ENCODE peak calls at places on chromosome 1, in four cellular contexts. X is mucosa of descending colon, W is ovary, Y is kidney. F is an unnamed sample.

GRCh38 chr1:58496042-58496441 is 50.5 kb downstream of the OMA1 start:
- DNase-seq in X (no peak), W (no peak), Y (no peak), F (no peak)

GRCh38 chr1:169048043-169048442 is 58.4 kb upstream of the ATP1B1 start:
- DNase-seq in X (peak; percentile 42), Y (no peak), W (no peak), F (no peak)

GRCh38 chr1:170555370-170555769 is 23.4 kb downstream of the GORAB start:
- DNase-seq in Y (no peak), W (no peak), X (no peak), F (no peak)

GRCh38 chr1:51131185-51131584 is 29.2 kb downstream of the C1orf185 start:
- DNase-seq in W (no peak), X (no peak), Y (no peak), F (no peak)

GRCh38 chr1:30329802-30330557 is 393.4 kb downstream of the MATN1 start:
- DNase-seq in W (no peak), X (no peak), Y (no peak), F (no peak)

GRCh38 chr1:167182571-167183320 is 37.9 kb upstream of the POU2F1 start:
- DNase-seq in X (no peak), Y (no peak), W (no peak), F (no peak)

GRCh38 chr1:224734261-224734935 is 118.3 kb downstream of the CNIH3 start:
- DNase-seq in Y (no peak), W (no peak), X (no peak), F (no peak)

GRCh38 chr1:88311907-88312306 is 372.2 kb upstream of the PKN2 start:
- DNase-seq in Y (no peak), W (no peak), X (no peak), F (no peak)

GRCh38 chr1:160371346-160371631 is 4.4 kb downstream of the NHLH1 start:
- DNase-seq in W (no peak), Y (no peak), X (no peak), F (no peak)

GRCh38 chr1:147892731-147893214 is 9.8 kb upstream of the GJA8 start:
- DNase-seq in Y (no peak), X (no peak), W (peak; percentile 28), F (peak; percentile 49)

GRCh38 chr1:184485731-184486723 is 99.2 kb downstream of the C1orf21 start:
- DNase-seq in Y (no peak), W (no peak), X (no peak), F (no peak)

GRCh38 chr1:201598396-201598795 is 59.5 kb downstream of the NAV1 start:
- DNase-seq in Y (no peak), W (no peak), X (no peak), F (no peak)

GRCh38 chr1:112707217-112708001 is 482 bp upstream of the RHOC start:
- DNase-seq in W (peak; percentile 92), X (peak; percentile 92), Y (peak; percentile 95), F (peak; percentile 93)

GRCh38 chr1:145975216-145975615 is 10.7 kb downstream of the POLR3GL start:
- DNase-seq in W (peak; percentile 17), Y (no peak), X (no peak), F (no peak)

GRCh38 chr1:222918746-222919477 is 104.1 kb downstream of the DISP1 start:
- DNase-seq in W (no peak), Y (no peak), X (no peak), F (peak; percentile 56)

GRCh38 chr1:207872655-207873054 is 38.3 kb downstream of the CD34 start:
- DNase-seq in W (no peak), X (no peak), Y (no peak), F (no peak)

GRCh38 chr1:173478099-173478555 is 992 bp downstream of the PRDX6 start:
- DNase-seq in W (peak; percentile 60), X (peak; percentile 43), Y (peak; percentile 74), F (peak; percentile 91)

GRCh38 chr1:161131721-161132409 is 602 bp downstream of the DEDD start:
- DNase-seq in W (peak; percentile 30), X (no peak), Y (no peak), F (peak; percentile 42)

GRCh38 chr1:202213361-202214088 is 19.9 kb downstream of the LGR6 start:
- DNase-seq in W (no peak), Y (no peak), X (no peak), F (no peak)

GRCh38 chr1:240968864-240969263 is 356.9 kb upstream of the GREM2 start:
- DNase-seq in Y (no peak), W (no peak), X (no peak), F (no peak)

GRCh38 chr1:216937491-216937890 is 214.3 kb upstream of the ESRRG start:
- DNase-seq in X (no peak), W (no peak), Y (no peak), F (no peak)

GRCh38 chr1:28358701-28359100 is 10.8 kb upstream of the PHACTR4 start:
- DNase-seq in X (no peak), W (no peak), Y (no peak), F (no peak)

GRCh38 chr1:155044812-155045690 is 6.1 kb upstream of the ADAM15 start:
- DNase-seq in X (peak; percentile 82), W (peak; percentile 61), Y (peak; percentile 90), F (peak; percentile 85)

GRCh38 chr1:63975447-63975846 is 201.6 kb downstream of the ROR1 start:
- DNase-seq in W (no peak), X (no peak), Y (no peak), F (no peak)

GRCh38 chr1:161816201-161816600 is 50.1 kb downstream of the ATF6 start:
- DNase-seq in X (no peak), Y (no peak), W (no peak), F (no peak)

GRCh38 chr1:24770891-24771290 is 25.6 kb downstream of the CLIC4 start:
- DNase-seq in Y (no peak), X (no peak), W (no peak), F (no peak)

GRCh38 chr1:212106286-212106792 is 70.8 kb downstream of the DTL start:
- DNase-seq in X (no peak), Y (no peak), W (no peak), F (no peak)

DNA sequence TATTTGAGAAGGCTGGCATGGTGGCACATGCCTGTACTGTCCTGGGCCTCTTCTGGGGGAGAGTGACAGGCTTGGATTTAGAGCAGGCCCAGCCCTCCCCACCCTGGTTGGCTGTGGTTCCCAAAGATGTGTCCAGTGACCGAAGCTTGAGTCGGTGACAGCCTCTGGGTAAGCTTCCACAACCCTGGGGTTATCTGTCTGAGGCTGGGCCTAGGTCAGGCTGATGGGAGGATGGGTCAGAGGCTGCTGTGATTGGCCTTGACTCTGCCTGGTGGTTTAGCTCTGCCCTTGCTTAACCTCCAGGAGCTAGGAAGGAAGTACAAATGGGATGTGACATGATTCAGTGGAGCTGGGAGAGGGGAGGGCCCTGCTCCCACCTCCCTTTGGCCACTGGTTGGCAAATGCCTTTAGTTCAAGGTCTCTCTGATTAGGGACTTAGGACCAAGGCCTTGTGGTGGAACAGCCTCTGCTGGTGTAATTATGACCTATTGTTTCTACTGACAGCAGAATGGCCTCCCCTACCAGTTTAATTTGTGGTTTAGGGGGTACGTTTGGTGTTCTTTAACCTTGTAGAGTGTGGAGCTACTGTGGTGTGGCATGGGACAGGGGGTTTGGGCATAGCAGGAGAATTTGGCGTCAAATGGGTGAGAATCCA is 16.6 kb downstream of the NUDC start:
- DNase-seq in Y (no peak), W (no peak), X (no peak), F (no peak)
- H3K36me3 ChIP-seq in Y (peaks cover 12% of the 10 kb centered on the region), W (no peaks in the 10 kb centered on the region), X (peaks cover 15% of the 10 kb centered on the region), F (no peaks in the 10 kb centered on the region)

DNA sequence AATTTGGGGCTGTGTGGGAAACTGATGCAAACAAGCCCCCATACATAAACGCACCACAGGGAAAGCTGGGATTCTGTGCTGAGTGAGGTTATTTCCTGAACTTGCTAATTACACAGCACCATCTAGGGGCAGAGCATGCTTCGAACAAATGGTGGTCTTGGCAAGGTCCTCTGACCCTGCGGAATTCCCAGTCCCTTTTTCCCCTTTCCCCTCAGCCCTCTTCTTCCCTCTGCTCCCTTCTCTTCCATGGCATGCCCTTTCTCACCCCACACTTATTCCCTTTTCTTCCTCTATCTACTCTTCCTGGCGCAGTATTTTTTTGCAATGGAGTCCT is 134.5 kb upstream of the VANGL1 start:
- DNase-seq in W (peak; percentile 38), Y (no peak), X (no peak), F (no peak)
- TF ChIP-seq CTCF in W (peak; percentile 16), Y (peak; percentile 32), X (no peak), F (no peak)

GRCh38 chr1:153768316-153769126 is 6.7 kb upstream of the SLC27A3 start:
- DNase-seq in W (no peak), Y (no peak), X (no peak), F (no peak)
- H3K36me3 ChIP-seq in W (no peaks in the 10 kb centered on the region), Y (peaks cover 32% of the 10 kb centered on the region), X (no peaks in the 10 kb centered on the region), F (no peaks in the 10 kb centered on the region)

GRCh38 chr1:6513296-6513928 is 21.9 kb upstream of the PLEKHG5 start:
- DNase-seq in X (no peak), Y (peak; percentile 56), W (no peak), F (no peak)
- TF ChIP-seq CTCF in X (no peak), Y (no peak), W (no peak), F (no peak)

GRCh38 chr1:203823306-203823705 is 27.9 kb downstream of the ZBED6 start:
- DNase-seq in W (no peak), X (no peak), Y (no peak), F (no peak)

GRCh38 chr1:203826175-203826574 is 30.8 kb downstream of the ZBED6 start:
- DNase-seq in X (no peak), Y (no peak), W (no peak), F (no peak)

GRCh38 chr1:203828002-203828401 is 32.6 kb downstream of the ZBED6 start:
- DNase-seq in W (no peak), Y (no peak), X (no peak), F (no peak)

DNA sequence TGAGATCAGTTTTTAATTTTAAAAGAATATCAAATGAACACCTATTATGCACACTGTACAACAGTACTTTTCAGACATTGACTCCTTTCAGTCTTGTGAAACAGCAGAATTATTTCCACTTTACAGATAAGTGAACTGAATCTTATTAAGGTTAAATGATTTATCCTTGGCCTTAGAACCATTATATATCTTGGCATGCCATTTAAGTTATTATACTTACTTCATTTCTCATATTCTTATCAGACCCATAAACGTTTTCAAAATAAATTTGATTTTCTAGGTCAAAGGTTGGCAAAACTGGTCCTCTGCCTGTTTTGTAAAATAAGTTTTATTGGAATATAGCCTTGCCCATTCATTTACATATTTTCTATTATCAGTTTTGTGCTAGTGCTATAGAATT is 33.0 kb upstream of the SNRPE start:
- DNase-seq in X (no peak), W (no peak), Y (no peak), F (no peak)
- H3K36me3 ChIP-seq in X (peaks cover 9% of the 10 kb centered on the region), W (no peaks in the 10 kb centered on the region), Y (peaks cover 13% of the 10 kb centered on the region), F (no peaks in the 10 kb centered on the region)

GRCh38 chr1:178572604-178573003 is 59.7 kb downstream of the TEX35 start:
- DNase-seq in X (no peak), W (no peak), Y (no peak), F (no peak)
- TF ChIP-seq CTCF in X (no peak), W (no peak), Y (no peak), F (no peak)

DNA sequence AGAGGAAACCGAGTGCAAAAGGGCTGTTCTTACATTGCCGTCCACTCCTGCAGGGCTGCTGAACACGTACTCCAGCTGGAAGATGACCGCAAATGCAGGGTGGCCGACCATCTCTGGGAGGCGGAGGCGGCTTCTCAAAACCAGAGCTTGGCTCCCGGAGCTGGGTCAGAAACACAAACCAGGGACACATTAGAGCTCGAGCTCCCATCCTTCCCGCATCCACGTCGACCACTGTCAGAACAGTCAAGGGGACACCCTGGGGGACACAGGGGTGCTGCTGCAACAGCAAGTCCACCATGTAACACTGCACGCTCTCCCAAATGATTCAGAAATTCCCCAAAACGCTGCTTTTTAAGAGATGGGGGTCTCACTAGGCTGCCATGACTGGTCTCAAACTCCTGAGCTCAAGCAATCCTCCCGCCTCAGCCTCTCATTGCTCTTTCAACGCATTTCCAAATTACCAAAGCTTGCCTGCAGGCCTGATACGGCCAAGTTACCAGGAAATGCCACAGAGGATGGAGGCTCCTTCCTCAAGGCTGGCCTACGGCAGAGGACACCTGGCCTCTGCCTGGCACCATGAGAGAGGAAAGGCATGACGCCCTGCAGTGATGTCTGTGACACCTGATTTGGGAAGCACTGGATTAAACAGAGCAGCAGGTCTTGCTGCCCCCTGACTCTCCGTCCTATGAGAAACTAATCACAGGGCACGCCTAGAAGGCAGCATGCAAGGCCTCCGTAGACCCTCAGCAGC is 45.0 kb downstream of the NPHP4 start:
- DNase-seq in X (no peak), Y (no peak), W (no peak), F (no peak)
- H3K36me3 ChIP-seq in X (no peaks in the 10 kb centered on the region), Y (peaks cover 9% of the 10 kb centered on the region), W (no peaks in the 10 kb centered on the region), F (no peaks in the 10 kb centered on the region)